ENCODE peak calls at places on chromosomes 3 and 15, in five cellular contexts. M, S, Y, K and B are unnamed samples.

GRCh38 chr15:83170474-83171165 is 37.0 kb downstream of the HDGFL3 start:
- DNase-seq in M (no peak), S (no peak), Y (no peak), K (no peak), B (peak)

GRCh38 chr15:100103828-100104227 is 237.9 kb downstream of the ADAMTS17 start:
- DNase-seq in M (no peak), S (no peak), Y (no peak), K (no peak), B (no peak)

GRCh38 chr3:183188895-183189462 is 26.4 kb upstream of the LAMP3 start:
- DNase-seq in M (peak), S (peak), Y (no peak), K (no peak), B (no peak)

GRCh38 chr15:44394062-44394461 is 33.4 kb upstream of the CTDSPL2 start:
- DNase-seq in M (no peak), S (no peak), Y (no peak), K (no peak), B (no peak)

GRCh38 chr15:77069521-77070121 is 1.3 kb downstream of the TSPAN3 start:
- DNase-seq in M (no peak), S (peak), Y (no peak), K (no peak), B (no peak)

GRCh38 chr3:111321786-111322185 is 220.2 kb upstream of the CD96 start:
- DNase-seq in M (no peak), S (no peak), Y (no peak), K (no peak), B (no peak)

GRCh38 chr15:41501961-41502786 is 8.5 kb downstream of the ITPKA start:
- DNase-seq in M (no peak), S (peak), Y (peak), K (no peak), B (no peak)

GRCh38 chr3:32102289-32102688 is 4.1 kb upstream of the GPD1L start:
- DNase-seq in M (no peak), S (no peak), Y (no peak), K (no peak), B (no peak)

GRCh38 chr15:100770781-100771584 is 108.6 kb upstream of the ALDH1A3 start:
- DNase-seq in M (no peak), S (no peak), Y (no peak), K (no peak), B (no peak)

GRCh38 chr3:167940241-167940640 is 155.5 kb downstream of the GOLIM4 start:
- DNase-seq in M (no peak), S (no peak), Y (no peak), K (no peak), B (no peak)

GRCh38 chr15:48374472-48374871 is 43.2 kb downstream of the DUT start:
- DNase-seq in M (no peak), S (no peak), Y (no peak), K (no peak), B (no peak)

GRCh38 chr15:63971427-63971805 is 74.9 kb downstream of the DAPK2 start:
- DNase-seq in M (peak), S (no peak), Y (no peak), K (no peak), B (no peak)

GRCh38 chr3:135237371-135237770 is 442.3 kb downstream of the EPHB1 start:
- DNase-seq in M (peak), S (no peak), Y (no peak), K (no peak), B (no peak)

GRCh38 chr3:27629381-27629780 is 92.7 kb downstream of the EOMES start:
- DNase-seq in M (no peak), S (no peak), Y (no peak), K (no peak), B (no peak)

GRCh38 chr3:168342946-168343856 is 247.5 kb upstream of the GOLIM4 start:
- DNase-seq in M (no peak), S (no peak), Y (no peak), K (no peak), B (no peak)

GRCh38 chr15:89982315-89983055 is 18.6 kb upstream of the ZNF710 start:
- DNase-seq in M (peak), S (no peak), Y (no peak), K (no peak), B (no peak)

GRCh38 chr3:146072824-146073223 is 88.2 kb downstream of the PLOD2 start:
- DNase-seq in M (no peak), S (peak), Y (no peak), K (no peak), B (no peak)

DNA sequence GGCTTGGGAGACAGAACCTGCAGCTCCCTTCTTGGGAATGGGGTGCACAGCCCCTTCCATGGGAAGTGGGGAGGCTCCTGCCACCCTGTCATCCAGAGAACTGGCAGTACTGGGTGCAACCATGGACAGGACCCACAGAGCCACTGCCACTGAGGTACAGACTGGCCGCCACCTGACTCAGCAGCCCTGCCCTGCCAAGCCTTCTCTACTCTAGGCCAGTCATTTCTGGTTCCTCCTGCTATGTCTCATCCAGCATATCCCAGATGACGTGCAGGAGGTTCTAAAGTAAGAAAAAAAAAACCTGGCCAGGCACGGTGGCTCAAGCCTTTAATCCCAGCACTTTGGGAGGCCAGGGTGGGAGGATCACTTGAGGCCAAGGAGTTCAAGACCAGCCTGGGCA is 76.9 kb upstream of the RPL32 start:
- DNase-seq in M (no peak), S (no peak), Y (no peak), K (no peak), B (no peak)
- H3K27ac ChIP-seq in M (no peak), S (no peak), Y (no peak), K (no peak), B (no peak)

DNA sequence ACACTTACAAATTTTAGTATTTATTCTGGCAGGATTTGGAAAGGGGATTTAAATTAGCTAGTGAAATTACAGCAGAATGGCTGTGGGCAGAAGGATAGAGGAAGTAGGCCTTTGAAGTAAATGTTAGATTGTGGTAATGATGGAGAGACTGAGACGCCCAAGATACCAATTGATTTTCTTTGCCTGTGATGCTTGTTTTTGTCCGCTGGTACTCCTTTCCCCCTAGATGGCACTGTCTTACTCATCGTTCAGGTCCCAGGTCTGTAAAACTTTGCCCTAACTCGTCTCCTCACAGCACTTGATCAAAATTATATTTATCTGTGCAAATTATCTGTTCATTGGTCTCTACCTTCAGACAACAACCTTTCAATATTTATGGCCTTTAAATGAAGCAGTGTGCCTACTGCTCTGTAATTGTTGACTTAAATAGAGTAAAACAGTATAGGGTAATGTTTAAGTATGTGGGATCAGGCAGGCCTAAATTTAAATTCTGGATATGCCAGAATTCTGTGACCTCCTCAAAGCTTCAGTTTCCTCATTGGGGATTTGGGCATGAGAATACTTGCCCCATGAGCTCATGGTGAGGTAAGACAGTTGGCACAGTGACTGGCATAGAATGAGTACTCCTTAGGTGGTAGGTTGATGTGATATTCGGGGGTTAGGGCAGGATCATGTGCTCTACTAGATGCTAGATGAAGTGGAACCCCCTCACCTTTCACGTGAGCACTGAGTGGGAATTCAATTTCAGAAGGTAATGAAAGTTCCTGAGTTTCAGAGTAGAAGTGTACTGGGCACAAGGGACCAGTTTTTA is 14.7 kb downstream of the ARL8B start:
- DNase-seq in M (peak), S (peak), Y (no peak), K (no peak), B (no peak)
- TF ChIP-seq CTCF in M (peak), S (peak), Y (peak), K (no peak), B (peak)

DNA sequence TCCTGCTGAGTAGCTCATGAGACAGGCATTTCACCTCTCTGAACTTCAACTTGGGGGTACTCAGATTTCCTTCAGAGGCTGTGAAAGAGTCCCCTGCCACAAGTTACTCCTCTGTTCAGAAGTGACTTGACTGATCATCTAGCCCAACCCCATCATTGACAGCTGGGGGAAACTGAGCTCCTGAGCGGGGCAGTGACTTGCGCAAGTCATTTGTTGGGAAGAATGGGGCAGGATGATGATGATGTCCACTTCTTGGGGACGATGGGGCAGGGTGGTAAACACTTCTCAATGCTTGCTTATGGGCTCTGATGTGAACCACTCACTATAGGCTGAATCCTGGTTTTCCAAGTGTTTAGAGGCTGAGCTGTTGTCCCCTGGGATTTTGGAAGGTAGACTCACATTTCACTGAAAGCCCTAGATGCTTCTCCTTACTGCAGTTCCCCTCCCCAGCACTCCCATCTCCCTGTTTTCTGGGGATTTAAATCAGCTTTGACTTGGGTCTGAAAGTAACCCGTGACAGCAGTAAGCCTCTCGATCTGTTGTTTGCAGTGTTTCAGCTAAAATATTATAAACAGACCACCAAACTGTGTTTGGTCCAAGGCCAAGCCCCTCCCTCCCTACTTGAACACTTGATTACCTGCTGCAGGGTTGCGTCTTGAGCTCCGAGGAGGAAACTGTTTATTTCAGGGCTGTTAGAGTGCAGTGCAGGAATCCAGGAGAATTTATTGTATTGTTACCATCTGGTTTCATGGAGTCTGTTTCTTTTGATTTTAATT is 25.1 kb downstream of the SMAD3 start:
- DNase-seq in M (no peak), S (no peak), Y (no peak), K (no peak), B (no peak)
- H3K27ac ChIP-seq in M (no peak), S (peak), Y (peak), K (no peak), B (peak)

GRCh38 chr3:161371441-161372320 is at the start of gene SPTSSB:
- DNase-seq in M (peak), S (peak), Y (peak), K (no peak), B (no peak)
- TF ChIP-seq CTCF in M (peak), S (no peak), Y (no peak), K (no peak), B (peak)

GRCh38 chr15:69576035-69576526 is 123.5 kb downstream of the RPLP1 start:
- DNase-seq in M (peak), S (peak), Y (no peak), K (no peak), B (no peak)

GRCh38 chr15:69576948-69577351 is 124.3 kb downstream of the RPLP1 start:
- DNase-seq in M (no peak), S (no peak), Y (no peak), K (no peak), B (no peak)

GRCh38 chr15:69573815-69574472 is 121.3 kb downstream of the RPLP1 start:
- DNase-seq in M (no peak), S (no peak), Y (no peak), K (no peak), B (no peak)

GRCh38 chr15:69574506-69574905 is 121.9 kb downstream of the RPLP1 start:
- DNase-seq in M (no peak), S (no peak), Y (no peak), K (no peak), B (no peak)

GRCh38 chr15:69575387-69575786 is 122.8 kb downstream of the RPLP1 start:
- DNase-seq in M (no peak), S (no peak), Y (no peak), K (no peak), B (no peak)
- H3K27ac ChIP-seq in M (no peak), S (no peak), Y (no peak), K (no peak), B (no peak)